ENCODE peak calls at places on chromosomes 1 and 21, in five cellular contexts. A, N, G, H and D are unnamed samples.

GRCh38 chr1:225343618-225344017 is 84.2 kb downstream of the LBR start:
- DNase-seq in N (peak; percentile 27), A (no peak), G (no peak), H (no peak), D (no peak)

GRCh38 chr1:247966520-247967204 is 1.6 kb downstream of the OR2AK2 start:
- DNase-seq in H (no peak), A (no peak), G (no peak), N (no peak), D (no peak)

GRCh38 chr1:63703661-63704060 is 70.2 kb upstream of the ROR1 start:
- DNase-seq in A (no peak), G (no peak), N (no peak), H (no peak), D (no peak)

GRCh38 chr1:150567341-150567716 is 12.1 kb downstream of the MCL1 start:
- DNase-seq in H (peak; percentile 6), A (no peak), N (no peak), G (no peak), D (no peak)

GRCh38 chr1:82388679-82389078 is 587.9 kb downstream of the ADGRL2 start:
- DNase-seq in G (no peak), H (no peak), N (peak; percentile 10), A (no peak), D (no peak)

GRCh38 chr1:23114424-23115079 is 54.1 kb downstream of the LUZP1 start:
- DNase-seq in H (no peak), G (no peak), A (no peak), N (peak; percentile 48), D (no peak)

GRCh38 chr1:226202246-226202645 is 15.7 kb upstream of the ACBD3 start:
- DNase-seq in H (no peak), N (no peak), G (no peak), A (no peak), D (no peak)

GRCh38 chr1:2962946-2963345 is 58.3 kb upstream of the ACTRT2 start:
- DNase-seq in H (no peak), N (no peak), G (no peak), A (no peak), D (no peak)

GRCh38 chr1:151653397-151653796 is 41.5 kb downstream of the SNX27 start:
- DNase-seq in H (no peak), G (no peak), A (no peak), N (no peak), D (no peak)

GRCh38 chr21:29211205-29211604 is 80.8 kb downstream of the MAP3K7CL start:
- DNase-seq in G (no peak), A (no peak), N (no peak), H (no peak), D (no peak)

GRCh38 chr1:224880593-224881307 is 48.7 kb upstream of the DNAH14 start:
- DNase-seq in A (no peak), G (no peak), N (no peak), H (no peak), D (no peak)

GRCh38 chr1:106536741-106537140 is 519.7 kb upstream of the PRMT6 start:
- DNase-seq in A (no peak), N (no peak), G (no peak), H (no peak), D (no peak)

GRCh38 chr21:35528109-35529042 is 479.3 kb upstream of the RUNX1 start:
- DNase-seq in A (no peak), N (no peak), G (no peak), H (no peak), D (no peak)

GRCh38 chr1:218886472-218886871 is 287.2 kb upstream of the LYPLAL1 start:
- DNase-seq in N (peak; percentile 21), H (no peak), G (peak; percentile 43), A (no peak), D (no peak)

GRCh38 chr1:6045561-6045960 is at the start of gene KCNAB2:
- DNase-seq in N (no peak), A (no peak), G (no peak), H (no peak), D (no peak)

GRCh38 chr1:69567847-69568434 is at the start of gene LRRC7:
- DNase-seq in A (peak; percentile 30), N (peak; percentile 34), G (no peak), H (peak; percentile 28), D (no peak)

GRCh38 chr21:42129300-42130266 is 58.5 kb downstream of the UMODL1 start:
- DNase-seq in G (no peak), N (no peak), H (no peak), A (no peak), D (no peak)

GRCh38 chr1:79974659-79975058 is 968.1 kb upstream of the ADGRL4 start:
- DNase-seq in H (no peak), N (no peak), A (no peak), G (no peak), D (no peak)

GRCh38 chr1:11198851-11199628 is 9.9 kb downstream of the ANGPTL7 start:
- DNase-seq in A (no peak), N (no peak), H (no peak), G (no peak), D (no peak)

GRCh38 chr1:69016468-69016867 is 519.6 kb upstream of the DEPDC1 start:
- DNase-seq in G (no peak), H (no peak), N (no peak), A (no peak), D (no peak)

GRCh38 chr1:151009206-151009587 is 948 bp downstream of the PRUNE1 start:
- DNase-seq in G (no peak), A (no peak), N (no peak), H (no peak), D (no peak)

GRCh38 chr1:118185083-118185899 is at the start of gene SPAG17:
- DNase-seq in A (peak; percentile 32), N (peak; percentile 11), H (peak; percentile 80), G (peak; percentile 47), D (no peak)

GRCh38 chr1:183284086-183284485 is 98.0 kb downstream of the LAMC2 start:
- DNase-seq in N (no peak), G (no peak), A (no peak), H (no peak), D (no peak)

GRCh38 chr1:183287191-183287675 is 101.2 kb downstream of the LAMC2 start:
- DNase-seq in H (no peak), A (no peak), N (peak; percentile 78), G (no peak), D (no peak)

GRCh38 chr1:183288583-183288982 is 102.5 kb downstream of the LAMC2 start:
- DNase-seq in H (no peak), G (no peak), A (no peak), N (no peak), D (no peak)

GRCh38 chr1:183283286-183283685 is 97.2 kb downstream of the LAMC2 start:
- DNase-seq in H (no peak), N (no peak), A (no peak), G (no peak), D (no peak)

GRCh38 chr1:183285746-183286145 is 99.7 kb downstream of the LAMC2 start:
- DNase-seq in N (no peak), A (no peak), H (no peak), G (no peak), D (no peak)
- H3K4me1 ChIP-seq in N (no peaks in the 10 kb centered on the region), A (peaks cover 43% of the 10 kb centered on the region), H (no peaks in the 10 kb centered on the region), G (peaks cover 19% of the 10 kb centered on the region), D (peaks cover 53% of the 10 kb centered on the region)

GRCh38 chr1:94599090-94599813 is 57.7 kb upstream of the F3 start:
- DNase-seq in G (no peak), N (no peak), A (peak; percentile 48), H (no peak), D (no peak)
- TF ChIP-seq CTCF in G (peak; percentile 42), N (no peak), A (no peak), H (peak; percentile 37), D (peak; percentile 47)

GRCh38 chr1:8646189-8646588 is 171.3 kb downstream of the RERE start:
- DNase-seq in G (no peak), A (no peak), H (no peak), N (no peak), D (no peak)
- H3K4me1 ChIP-seq in G (peaks cover 2% of the 10 kb centered on the region), A (peaks cover 47% of the 10 kb centered on the region), H (no peaks in the 10 kb centered on the region), N (peaks cover 23% of the 10 kb centered on the region), D (peaks cover 4% of the 10 kb centered on the region)

DNA sequence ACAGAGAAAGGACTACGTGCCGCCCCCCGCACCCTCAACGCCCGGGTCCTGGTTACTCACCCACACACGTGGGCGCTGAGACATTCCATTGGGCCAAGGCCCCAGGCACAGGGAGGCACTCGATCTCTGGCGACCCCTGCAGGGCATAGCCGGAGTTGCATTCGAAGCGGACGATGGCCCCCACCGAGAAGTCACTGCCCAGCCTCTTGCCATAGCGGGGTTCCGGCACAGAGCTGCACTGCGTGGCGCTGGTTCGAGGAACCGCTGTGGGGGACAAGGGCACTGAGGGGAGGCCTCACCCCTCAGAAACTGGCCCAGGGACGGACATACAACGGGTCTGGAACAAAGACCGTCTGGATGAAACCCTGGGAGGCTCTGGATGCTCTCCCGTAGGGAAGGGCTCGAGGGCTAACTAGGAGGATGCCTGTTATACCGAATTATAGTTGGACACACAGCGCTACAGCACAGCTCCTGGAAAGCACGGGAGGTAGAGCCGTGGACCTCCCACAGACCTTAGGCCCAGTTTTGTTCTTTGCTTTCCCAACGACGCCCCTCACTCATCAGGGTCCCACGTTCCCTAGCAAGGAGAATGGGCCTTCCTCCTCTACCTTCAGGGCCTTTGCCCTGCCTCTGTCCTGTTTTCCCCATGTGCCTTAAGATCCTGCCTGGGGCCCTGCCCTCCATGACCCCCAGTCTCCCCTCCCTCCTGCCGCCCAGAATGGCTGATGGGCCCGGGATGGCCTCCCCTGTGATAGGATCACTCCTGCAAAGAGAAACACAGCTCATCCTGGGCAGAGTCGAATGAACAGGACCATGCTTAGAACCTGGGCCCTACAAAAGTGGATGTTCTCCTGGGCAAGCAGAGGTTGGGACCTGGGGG is 152.8 kb downstream of the ZSCAN20 start:
- DNase-seq in A (no peak), N (no peak), H (peak; percentile 91), G (no peak), D (no peak)
- TF ChIP-seq CTCF in A (no peak), N (peak; percentile 24), H (peak; percentile 86), G (no peak), D (peak; percentile 20)